ENCODE peak calls at places on chromosomes 3 and 15, in nine cellular contexts. U is H54, Z is suprapubic skin, P is heart left ventricle, I is spleen, Q is body of pancreas, V is sigmoid colon, L is esophagus squamous epithelium, R is stomach. N is an unnamed sample.
A peak's percentile ranks its signal among the peaks of the same experiment; 100 is the strongest.

GRCh38 chr15:25675396-25675795 is 187.7 kb downstream of the ATP10A start:
- DNase-seq in R (no peak), U (no peak), Q (no peak), I (no peak), V (no peak), Z (no peak), P (no peak), L (no peak), N (no peak)

GRCh38 chr15:42367041-42367440 is 7.7 kb downstream of the CAPN3 start:
- DNase-seq in P (no peak), U (no peak), R (no peak), I (no peak), Z (no peak), Q (peak; percentile 13), L (no peak), V (no peak), N (no peak)

GRCh38 chr3:100084100-100084806 is 30.0 kb downstream of the FILIP1L start:
- DNase-seq in L (no peak), Q (no peak), P (no peak), Z (no peak), R (no peak), V (no peak), U (no peak), I (no peak), N (no peak)

GRCh38 chr3:46829699-46830208 is 33.5 kb downstream of the MYL3 start:
- DNase-seq in I (no peak), L (no peak), Z (no peak), P (no peak), Q (no peak), U (no peak), R (no peak), V (no peak), N (no peak)

GRCh38 chr15:33742807-33743206 is 225.5 kb upstream of the CHRM5 start:
- DNase-seq in P (no peak), Z (no peak), Q (no peak), R (no peak), V (no peak), U (no peak), I (no peak), L (no peak), N (no peak)

GRCh38 chr3:33060609-33061337 is 36.2 kb downstream of the GLB1 start:
- DNase-seq in L (peak; percentile 4), I (peak; percentile 88), P (no peak), U (no peak), Z (no peak), Q (no peak), R (peak; percentile 94), V (no peak), N (no peak)

GRCh38 chr3:117734431-117734830 is 1024.9 kb downstream of the TUSC7 start:
- DNase-seq in U (no peak), V (no peak), I (no peak), L (no peak), Q (no peak), R (no peak), Z (no peak), P (no peak), N (no peak)

GRCh38 chr15:59532770-59533379 is 78.7 kb upstream of the GCNT3 start:
- DNase-seq in R (peak; percentile 25), V (peak; percentile 14), Q (peak; percentile 33), I (no peak), P (no peak), L (no peak), U (no peak), Z (no peak), N (no peak)

DNA sequence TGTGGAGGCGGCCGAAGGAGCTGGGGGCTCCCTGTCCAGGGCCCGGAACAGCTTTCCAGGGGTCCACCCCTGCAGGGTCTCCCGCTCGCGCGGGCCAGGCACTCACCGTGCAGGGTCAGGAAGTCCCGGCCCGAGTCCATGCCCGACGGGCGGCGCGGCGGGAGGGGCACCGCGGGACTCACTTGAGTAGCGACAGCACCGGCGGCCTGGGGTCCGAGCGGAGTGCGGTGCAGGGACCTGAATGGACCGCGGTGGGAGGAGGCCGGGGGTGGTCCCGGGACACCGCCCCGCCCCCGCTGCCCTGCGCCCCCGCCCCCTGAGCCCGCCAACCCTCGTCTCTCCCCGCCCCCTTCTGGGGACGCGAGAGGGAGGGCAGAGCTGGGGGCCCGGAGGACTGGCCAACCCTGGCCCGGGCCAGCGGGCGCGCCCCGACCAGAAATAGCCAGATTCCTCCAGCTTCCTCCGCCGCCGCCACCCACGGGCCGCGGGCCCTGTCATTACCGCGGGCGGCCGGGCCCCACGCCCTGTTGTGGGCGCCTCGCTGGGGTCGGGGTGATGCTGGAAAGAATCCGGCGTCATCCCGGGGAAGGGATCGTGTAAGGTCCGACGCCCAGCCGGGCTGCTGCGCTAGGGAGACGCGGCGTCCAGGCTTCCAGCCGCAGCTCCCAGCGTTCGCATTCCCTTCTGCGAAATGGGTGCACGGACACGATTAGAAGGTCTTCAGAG is at the start of gene PLCD1:
- DNase-seq in V (peak; percentile 90), U (no peak), Q (peak; percentile 69), R (peak; percentile 71), I (peak; percentile 91), Z (peak; percentile 91), P (peak; percentile 86), L (no peak), N (peak; percentile 76)
- TF ChIP-seq POLR2A in V (no peak), U (no peak), Q (peak; percentile 55), R (no peak), I (no peak), Z (no peak), P (peak; percentile 71), L (no peak), N (peak; percentile 81)

DNA sequence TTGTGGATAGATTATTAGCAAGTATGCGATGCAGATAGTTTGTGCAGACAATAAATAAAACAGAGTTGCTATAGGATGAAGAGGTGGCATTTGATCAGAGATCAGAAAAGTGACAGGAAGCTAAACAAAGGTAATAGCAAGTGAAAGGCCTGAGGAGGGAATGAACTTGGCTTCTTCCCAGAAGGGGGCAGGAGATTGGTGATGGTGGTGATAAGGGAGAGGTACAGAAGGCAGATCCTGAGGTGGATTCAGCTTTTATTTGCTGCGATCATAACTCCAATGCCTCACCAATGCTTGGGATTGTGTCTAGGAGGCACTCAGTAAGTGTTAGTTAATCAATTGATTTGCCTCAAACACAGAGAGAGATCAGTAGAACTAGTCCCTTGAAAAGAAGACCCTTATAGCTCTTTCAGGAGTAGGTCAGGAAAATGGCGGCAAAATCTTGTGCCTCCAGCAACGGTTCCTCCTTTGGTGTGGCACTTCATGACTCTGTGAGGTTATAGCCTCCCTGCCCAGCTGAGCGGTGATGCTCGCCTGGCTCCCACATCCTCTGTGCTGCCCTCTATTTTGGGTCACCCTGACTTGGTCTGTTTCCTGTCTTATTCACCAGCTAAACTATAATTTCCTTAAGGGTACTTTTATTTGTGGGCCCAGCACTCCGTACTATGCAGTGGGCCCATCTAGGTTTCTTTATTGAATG is 37.5 kb downstream of the TGFBR2 start:
- DNase-seq in I (peak; percentile 91), Q (no peak), P (no peak), U (no peak), Z (no peak), R (peak; percentile 31), L (no peak), V (no peak), N (no peak)
- TF ChIP-seq POLR2A in I (no peak), Q (no peak), P (no peak), U (no peak), Z (no peak), R (no peak), L (no peak), V (no peak), N (no peak)

GRCh38 chr3:146227486-146227885 is 23.4 kb downstream of the PLSCR4 start:
- DNase-seq in L (no peak), R (no peak), Q (no peak), P (no peak), V (no peak), Z (no peak), I (no peak), U (no peak), N (no peak)

GRCh38 chr3:146221276-146221675 is 29.6 kb downstream of the PLSCR4 start:
- DNase-seq in L (no peak), Z (no peak), U (no peak), I (no peak), P (no peak), V (no peak), R (no peak), Q (no peak), N (no peak)

GRCh38 chr3:146218880-146219866 is 31.7 kb downstream of the PLSCR4 start:
- DNase-seq in Z (no peak), I (no peak), P (no peak), Q (peak; percentile 28), U (peak; percentile 7), R (peak; percentile 32), L (no peak), V (no peak), N (no peak)

GRCh38 chr3:146222204-146223046 is 28.5 kb downstream of the PLSCR4 start:
- DNase-seq in I (no peak), Z (no peak), V (no peak), L (no peak), U (no peak), P (no peak), Q (peak; percentile 10), R (no peak), N (no peak)

DNA sequence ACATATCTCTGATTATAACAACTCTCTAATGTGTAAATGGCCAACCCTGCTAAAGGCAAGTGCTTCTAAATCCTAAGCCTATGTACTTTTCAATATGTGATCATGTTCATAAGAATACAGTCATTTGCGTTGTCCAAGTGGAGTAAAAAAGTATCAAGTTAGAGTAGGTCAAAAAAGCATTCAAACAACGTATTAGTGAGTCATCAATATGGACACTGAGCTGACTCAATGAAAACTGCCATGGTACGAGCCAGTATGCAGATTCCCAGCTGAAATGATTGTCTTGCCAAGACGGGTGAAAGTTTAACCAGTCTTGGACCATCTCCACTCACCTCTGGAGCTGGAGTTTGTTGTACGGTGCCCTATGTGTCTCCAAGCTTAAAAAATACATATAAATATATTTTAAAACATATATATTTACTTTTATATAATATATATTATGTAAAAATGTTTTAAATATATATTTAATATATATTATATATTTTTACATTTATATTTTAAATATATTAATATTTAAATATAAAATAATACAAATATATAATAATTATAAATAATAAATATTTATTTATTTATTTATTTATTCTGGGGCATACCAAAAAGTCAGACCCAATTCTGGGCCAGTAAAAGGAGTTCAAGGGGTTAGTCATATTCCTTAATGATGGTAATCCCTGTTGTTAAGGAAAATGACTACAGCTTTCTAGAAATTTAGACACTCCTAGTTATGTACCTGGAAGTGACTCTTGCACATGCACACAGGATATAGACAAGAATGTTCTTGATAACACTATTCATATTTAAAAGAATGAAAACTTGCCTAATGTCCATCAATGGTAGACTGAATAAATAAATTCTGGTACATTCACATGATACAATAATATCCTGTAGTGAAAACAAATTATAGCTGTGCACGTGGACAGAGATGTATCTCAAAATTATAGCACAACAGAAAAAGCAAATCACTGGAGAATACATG is 27.2 kb downstream of the PLSCR4 start:
- DNase-seq in P (no peak), U (no peak), V (no peak), I (no peak), Q (peak; percentile 82), L (no peak), R (no peak), Z (no peak), N (no peak)
- TF ChIP-seq POLR2A in P (no peak), U (no peak), V (no peak), I (no peak), Q (no peak), L (no peak), R (no peak), Z (no peak), N (no peak)

DNA sequence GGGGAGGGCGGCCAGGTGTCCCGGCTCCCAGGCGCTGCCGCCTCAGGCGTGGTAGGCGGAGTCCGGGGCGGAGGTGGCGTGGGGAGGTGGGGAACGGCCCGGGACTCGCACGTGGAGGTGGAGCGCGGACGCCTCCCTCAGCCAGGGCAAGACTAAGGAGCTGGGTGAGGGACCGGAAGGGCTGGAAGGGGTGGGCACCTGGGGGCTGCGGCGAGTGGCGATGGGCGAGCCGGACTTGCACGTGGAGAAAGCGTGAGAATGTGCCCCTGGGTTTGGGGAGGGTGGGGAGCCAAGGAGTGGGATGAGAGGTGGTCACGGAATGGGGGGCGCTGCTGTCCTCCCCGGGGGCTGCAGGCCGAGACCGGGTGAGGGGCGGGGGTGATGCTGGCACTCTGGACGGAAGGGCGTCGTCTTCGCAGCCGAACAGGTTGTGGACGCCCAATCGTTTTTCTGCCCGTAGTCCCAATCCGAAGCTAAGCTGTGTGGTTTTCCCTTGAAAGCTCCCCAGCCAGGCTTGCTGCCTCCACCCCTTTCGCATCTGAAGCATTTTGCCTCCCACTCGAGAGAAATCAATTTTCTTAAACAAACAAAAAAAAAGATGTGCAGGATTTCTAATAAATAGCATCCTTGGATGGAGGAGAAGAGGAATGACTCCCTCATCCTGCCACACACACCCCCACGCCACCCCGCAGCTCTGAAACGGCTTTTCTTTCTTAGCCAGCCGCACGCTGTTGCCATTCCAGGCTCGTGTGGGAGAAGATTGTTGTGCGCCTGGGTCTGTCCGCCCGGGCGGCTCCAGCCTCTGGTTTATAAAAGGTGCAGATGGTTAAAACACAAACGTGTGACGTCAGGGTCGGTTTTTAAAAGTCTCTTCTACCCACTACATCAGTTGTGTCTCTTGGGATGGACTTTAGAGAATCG is 62.5 kb upstream of the ANKRD28 start:
- DNase-seq in R (peak; percentile 29), I (peak; percentile 90), U (peak; percentile 78), V (peak; percentile 75), Q (peak; percentile 86), L (peak; percentile 16), P (no peak), Z (peak; percentile 76), N (no peak)
- TF ChIP-seq POLR2A in R (no peak), I (no peak), U (no peak), V (no peak), Q (peak; percentile 34), L (no peak), P (no peak), Z (no peak), N (no peak)